ENCODE peak calls at places on chromosomes 13 and 19, in nine cellular contexts. C is breast epithelium, Q is aorta, U is fibroblast of pulmonary artery, B is DND-41, J is cardiac fibroblast, X is GM23248, L is foreskin fibroblast, Z is A549. G is an unnamed sample.

GRCh38 chr13:59047546-59047945 is 1116.2 kb downstream of the DIAPH3 start:
- DNase-seq in Q (no peak), Z (no peak), U (no peak), L (no peak), C (no peak), J (no peak), X (no peak), B (no peak), G (no peak)

GRCh38 chr13:113726961-113727411 is 32.0 kb upstream of the TMEM255B start:
- DNase-seq in B (no peak), U (no peak), X (peak), J (peak), Q (peak), C (no peak), L (peak), Z (no peak), G (no peak)

GRCh38 chr13:40064154-40064713 is 408.8 kb downstream of the COG6 start:
- DNase-seq in Z (peak), Q (no peak), X (peak), J (peak), L (peak), B (no peak), U (no peak), C (no peak), G (no peak)

GRCh38 chr19:45404557-45405434 is at the start of gene PPP1R13L:
- DNase-seq in B (peak), X (no peak), Q (peak), C (peak), L (peak), Z (peak), J (peak), U (peak), G (no peak)

GRCh38 chr19:623974-624373 is 9.4 kb downstream of the POLRMT start:
- DNase-seq in Z (peak), J (peak), C (no peak), L (peak), Q (no peak), B (no peak), X (no peak), U (peak), G (peak)

GRCh38 chr19:17725422-17726078 is 6.3 kb downstream of the MAP1S start:
- DNase-seq in Q (no peak), L (no peak), B (no peak), J (no peak), U (no peak), Z (no peak), X (no peak), C (no peak), G (no peak)

GRCh38 chr19:43638214-43638990 is 1.2 kb downstream of the CADM4 start:
- DNase-seq in C (no peak), Q (no peak), Z (no peak), U (no peak), L (no peak), J (no peak), X (no peak), B (no peak), G (no peak)

GRCh38 chr13:31122143-31122542 is 39.6 kb downstream of the HSPH1 start:
- DNase-seq in C (no peak), Z (no peak), L (no peak), J (no peak), Q (no peak), U (no peak), X (no peak), B (no peak), G (no peak)

GRCh38 chr19:1270168-1270853 is 1.2 kb downstream of the CIRBP start:
- DNase-seq in L (peak), B (peak), Z (no peak), X (peak), U (no peak), J (no peak), C (no peak), Q (no peak), G (no peak)

GRCh38 chr19:50724522-50725217 is 1.5 kb downstream of the CLEC11A start:
- DNase-seq in J (peak), Q (peak), Z (peak), U (peak), L (peak), B (peak), C (peak), X (peak), G (peak)

GRCh38 chr13:21872795-21873194 is 201.9 kb downstream of the FGF9 start:
- DNase-seq in B (no peak), X (peak), Z (no peak), L (no peak), U (no peak), J (no peak), C (no peak), Q (no peak), G (no peak)

GRCh38 chr13:33904431-33904830 is 86.5 kb downstream of the RFC3 start:
- DNase-seq in B (no peak), Q (no peak), X (no peak), L (no peak), U (no peak), C (no peak), Z (no peak), J (no peak), G (no peak)

GRCh38 chr19:16062789-16063188 is 13.5 kb upstream of the TPM4 start:
- DNase-seq in Z (no peak), Q (no peak), X (no peak), J (peak), L (no peak), C (no peak), U (peak), B (peak), G (no peak)

GRCh38 chr13:25690582-25690981 is 318.8 kb downstream of the ATP8A2 start:
- DNase-seq in Q (no peak), C (no peak), J (no peak), Z (no peak), X (no peak), U (no peak), B (no peak), L (no peak), G (no peak)

GRCh38 chr19:34365463-34366401 is 736 bp downstream of the GPI start:
- DNase-seq in C (no peak), B (peak), Q (peak), J (peak), U (peak), X (peak), Z (peak), L (peak), G (no peak)

GRCh38 chr19:45976180-45976579 is 2.5 kb upstream of the NOVA2 start:
- DNase-seq in Z (no peak), C (no peak), L (no peak), U (no peak), X (peak), B (no peak), J (peak), Q (no peak), G (no peak)

GRCh38 chr19:46288896-46289588 is 7.8 kb upstream of the HIF3A start:
- DNase-seq in U (peak), Z (peak), X (peak), B (no peak), J (peak), L (peak), Q (no peak), C (no peak), G (peak)

GRCh38 chr19:2478756-2479555 is 3.0 kb downstream of the GADD45B start:
- DNase-seq in U (peak), C (peak), Q (peak), Z (peak), X (peak), J (peak), B (peak), L (peak), G (no peak)

GRCh38 chr19:22137791-22138190 is 59.0 kb downstream of the ZNF676 start:
- DNase-seq in C (no peak), Q (no peak), X (no peak), U (no peak), L (no peak), Z (no peak), B (no peak), J (no peak), G (no peak)
- H3K4me3 ChIP-seq in C (no peak), Q (no peak), X (no peak), U (no peak), L (no peak), Z (no peak), B (no peak), J (no peak), G (no peak)

GRCh38 chr19:8336072-8336569 is 6.9 kb downstream of the KANK3 start:
- DNase-seq in L (no peak), C (no peak), X (no peak), B (no peak), Z (no peak), J (no peak), U (no peak), Q (no peak), G (no peak)
- H3K4me3 ChIP-seq in L (no peak), C (peak), X (no peak), B (no peak), Z (no peak), J (no peak), U (no peak), Q (no peak), G (no peak)

GRCh38 chr19:39388657-39389056 is 2.2 kb downstream of the PAF1 start:
- DNase-seq in U (no peak), B (no peak), C (no peak), Q (no peak), Z (no peak), L (no peak), X (no peak), J (no peak), G (no peak)
- H3K4me3 ChIP-seq in U (no peak), B (no peak), C (no peak), Q (no peak), Z (no peak), L (no peak), X (no peak), J (no peak), G (no peak)

DNA sequence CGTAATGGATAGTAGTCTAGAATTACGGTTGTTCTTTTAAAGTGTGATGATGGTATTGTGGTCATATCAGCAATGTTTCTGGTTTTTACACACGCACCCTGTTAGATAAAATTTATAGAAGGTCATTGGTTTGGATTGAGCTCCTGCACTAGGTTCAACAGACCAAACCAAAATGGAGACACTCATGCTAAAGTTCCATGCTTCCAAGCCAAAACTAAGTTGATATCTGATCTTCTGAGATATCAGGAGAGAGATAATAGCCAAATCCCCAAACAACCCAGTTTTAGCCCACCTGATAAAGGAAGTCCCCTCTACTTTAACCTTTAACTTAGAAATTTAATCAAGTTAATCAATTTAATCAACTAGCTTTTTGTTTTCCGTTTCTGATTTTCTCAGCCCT is 1.2 kb downstream of the NOSIP start:
- DNase-seq in L (no peak), J (no peak), X (no peak), C (no peak), B (no peak), Z (no peak), Q (no peak), U (no peak), G (no peak)
- H3K4me3 ChIP-seq in L (peak), J (no peak), X (peak), C (peak), B (peak), Z (peak), Q (no peak), U (peak), G (peak)

GRCh38 chr13:45206340-45206739 is 5.5 kb upstream of the KCTD4 start:
- DNase-seq in B (no peak), Q (no peak), Z (peak), C (no peak), L (peak), U (peak), J (peak), X (peak), G (peak)
- H3K4me3 ChIP-seq in B (no peak), Q (no peak), Z (no peak), C (no peak), L (no peak), U (no peak), J (no peak), X (peak), G (no peak)